ENCODE peak calls at places on chromosomes 12 and 14, in four cellular contexts. J, W, Q and K are unnamed samples.

GRCh38 chr14:50335389-50335788 is 23.3 kb downstream of the DMAC2L start:
- DNase-seq in J (peak), W (peak), Q (peak), K (no peak)

GRCh38 chr12:65765436-65765813 is 58.9 kb upstream of the HMGA2 start:
- DNase-seq in J (no peak), W (no peak), Q (peak), K (no peak)

GRCh38 chr14:65237956-65238355 is 135.6 kb upstream of the MAX start:
- DNase-seq in J (no peak), W (no peak), Q (peak), K (no peak)

GRCh38 chr14:73661872-73662271 is 17.1 kb downstream of the DNAL1 start:
- DNase-seq in J (no peak), W (no peak), Q (no peak), K (no peak)

GRCh38 chr14:73744175-73744867 is 30.1 kb upstream of the PNMA1 start:
- DNase-seq in J (no peak), W (peak), Q (no peak), K (peak)

GRCh38 chr12:112606611-112607366 is 184.8 kb upstream of the RPH3A start:
- DNase-seq in J (no peak), W (no peak), Q (no peak), K (no peak)

GRCh38 chr12:4556730-4557519 is 5.1 kb upstream of the DYRK4 start:
- DNase-seq in J (no peak), W (no peak), Q (no peak), K (no peak)

GRCh38 chr14:31336646-31337045 is 83.7 kb downstream of the HEATR5A start:
- DNase-seq in J (no peak), W (no peak), Q (peak), K (no peak)

GRCh38 chr12:68335462-68335861 is 3.3 kb upstream of the MDM1 start:
- DNase-seq in J (no peak), W (no peak), Q (no peak), K (no peak)

DNA sequence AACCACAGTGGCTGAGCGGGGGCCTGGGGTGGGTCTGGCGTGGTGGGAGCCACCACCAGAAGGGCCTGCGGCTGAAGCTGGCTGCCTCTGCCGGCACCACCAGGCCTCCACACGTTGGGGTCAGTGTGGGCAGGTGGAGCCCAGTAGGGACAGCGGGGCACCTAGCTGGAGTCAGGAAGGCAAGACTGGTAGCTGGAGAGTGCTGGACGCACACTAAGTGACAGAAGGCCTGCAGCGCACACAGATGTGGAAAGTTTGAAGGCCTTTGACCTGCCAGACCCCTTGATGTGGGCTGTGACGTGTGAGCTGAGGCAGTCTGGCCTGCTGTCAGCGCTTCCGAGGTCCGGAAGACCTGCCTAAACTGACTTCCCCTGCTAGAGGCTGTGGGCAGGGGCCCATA is 26.3 kb downstream of the RIN3 start:
- DNase-seq in J (peak), W (no peak), Q (peak), K (peak)
- H3K27ac ChIP-seq in J (peak), W (peak), Q (no peak), K (peak)

DNA sequence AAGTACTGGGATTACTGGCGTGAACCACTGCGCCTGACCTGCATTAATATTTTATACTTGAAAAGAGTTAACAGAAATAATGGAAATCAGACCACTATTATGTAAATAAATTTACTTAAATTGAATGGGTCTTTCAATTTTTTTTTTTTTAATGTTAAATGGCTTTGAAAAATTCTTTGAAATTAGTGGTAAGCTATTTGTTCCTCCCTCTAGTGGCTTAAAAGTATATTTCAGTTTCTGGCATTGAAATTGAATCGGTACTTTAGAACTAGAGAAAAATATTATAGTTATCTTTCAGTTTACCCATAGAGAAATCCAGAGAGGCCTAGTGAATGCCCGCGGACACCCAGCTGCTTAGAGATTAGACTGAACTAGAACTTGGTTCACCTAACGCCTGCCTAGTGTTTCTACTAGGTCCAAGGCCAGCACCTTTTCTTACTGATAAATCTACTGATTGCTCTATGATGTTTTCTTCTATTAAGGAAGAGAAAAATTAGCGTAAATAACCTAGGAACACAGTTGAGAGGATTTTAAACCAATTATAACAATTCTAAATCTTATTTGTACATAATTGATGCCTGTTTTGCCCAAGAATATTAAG is 106.5 kb downstream of the EML1 start:
- DNase-seq in J (no peak), W (no peak), Q (peak), K (no peak)
- TF ChIP-seq CTCF in J (peak), W (peak), Q (peak), K (peak)

DNA sequence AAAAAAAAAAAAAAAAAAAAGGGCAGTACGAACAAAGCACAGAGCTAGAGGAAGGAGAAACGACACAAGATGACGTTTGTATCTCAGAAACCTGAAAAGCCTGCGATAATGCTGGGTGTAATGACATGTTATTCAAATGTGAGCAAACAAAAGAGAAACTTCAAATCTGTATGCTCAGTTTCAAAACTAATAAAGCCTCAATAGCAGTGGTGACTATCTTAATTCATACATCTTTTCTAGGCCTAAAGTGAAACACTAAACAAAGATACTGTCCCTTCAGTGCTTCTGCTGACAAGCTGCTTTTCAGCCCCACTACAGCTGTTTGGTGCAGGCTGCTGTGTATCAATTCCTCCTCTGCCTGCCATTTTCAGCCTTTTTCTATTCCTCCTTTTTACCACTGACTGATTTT is 15.8 kb downstream of the ITPR2 start:
- DNase-seq in J (no peak), W (no peak), Q (no peak), K (no peak)
- H3K27ac ChIP-seq in J (no peak), W (no peak), Q (no peak), K (no peak)

GRCh38 chr12:111209779-111210178 is 159.1 kb downstream of the PHETA1 start:
- DNase-seq in J (no peak), W (no peak), Q (no peak), K (no peak)
- TF ChIP-seq CTCF in J (no peak), W (no peak), Q (no peak), K (no peak)

GRCh38 chr12:16585781-16586180 is 20.2 kb downstream of the LMO3 start:
- DNase-seq in J (no peak), W (no peak), Q (no peak), K (no peak)

GRCh38 chr12:16586350-16587109 is 19.4 kb downstream of the LMO3 start:
- DNase-seq in J (no peak), W (no peak), Q (peak), K (no peak)

GRCh38 chr12:16587110-16587453 is 18.9 kb downstream of the LMO3 start:
- DNase-seq in J (no peak), W (no peak), Q (no peak), K (no peak)

GRCh38 chr12:16581416-16581815 is 24.5 kb downstream of the LMO3 start:
- DNase-seq in J (no peak), W (no peak), Q (no peak), K (no peak)

GRCh38 chr12:16583991-16584745 is 21.8 kb downstream of the LMO3 start:
- DNase-seq in J (no peak), W (no peak), Q (peak), K (no peak)
- H3K27ac ChIP-seq in J (peak), W (peak), Q (no peak), K (no peak)

GRCh38 chr12:6263931-6264330 is 46.6 kb upstream of the PLEKHG6 start:
- DNase-seq in J (no peak), W (no peak), Q (no peak), K (peak)

GRCh38 chr12:6264402-6265037 is 46.0 kb upstream of the PLEKHG6 start:
- DNase-seq in J (no peak), W (peak), Q (no peak), K (peak)

GRCh38 chr12:6265038-6265405 is 45.5 kb upstream of the PLEKHG6 start:
- DNase-seq in J (no peak), W (no peak), Q (no peak), K (no peak)

GRCh38 chr12:6262635-6263034 is 47.8 kb upstream of the PLEKHG6 start:
- DNase-seq in J (no peak), W (no peak), Q (no peak), K (no peak)

GRCh38 chr12:6262211-6262610 is 48.3 kb upstream of the PLEKHG6 start:
- DNase-seq in J (no peak), W (no peak), Q (no peak), K (peak)
- TF ChIP-seq CTCF in J (no peak), W (no peak), Q (no peak), K (no peak)

DNA sequence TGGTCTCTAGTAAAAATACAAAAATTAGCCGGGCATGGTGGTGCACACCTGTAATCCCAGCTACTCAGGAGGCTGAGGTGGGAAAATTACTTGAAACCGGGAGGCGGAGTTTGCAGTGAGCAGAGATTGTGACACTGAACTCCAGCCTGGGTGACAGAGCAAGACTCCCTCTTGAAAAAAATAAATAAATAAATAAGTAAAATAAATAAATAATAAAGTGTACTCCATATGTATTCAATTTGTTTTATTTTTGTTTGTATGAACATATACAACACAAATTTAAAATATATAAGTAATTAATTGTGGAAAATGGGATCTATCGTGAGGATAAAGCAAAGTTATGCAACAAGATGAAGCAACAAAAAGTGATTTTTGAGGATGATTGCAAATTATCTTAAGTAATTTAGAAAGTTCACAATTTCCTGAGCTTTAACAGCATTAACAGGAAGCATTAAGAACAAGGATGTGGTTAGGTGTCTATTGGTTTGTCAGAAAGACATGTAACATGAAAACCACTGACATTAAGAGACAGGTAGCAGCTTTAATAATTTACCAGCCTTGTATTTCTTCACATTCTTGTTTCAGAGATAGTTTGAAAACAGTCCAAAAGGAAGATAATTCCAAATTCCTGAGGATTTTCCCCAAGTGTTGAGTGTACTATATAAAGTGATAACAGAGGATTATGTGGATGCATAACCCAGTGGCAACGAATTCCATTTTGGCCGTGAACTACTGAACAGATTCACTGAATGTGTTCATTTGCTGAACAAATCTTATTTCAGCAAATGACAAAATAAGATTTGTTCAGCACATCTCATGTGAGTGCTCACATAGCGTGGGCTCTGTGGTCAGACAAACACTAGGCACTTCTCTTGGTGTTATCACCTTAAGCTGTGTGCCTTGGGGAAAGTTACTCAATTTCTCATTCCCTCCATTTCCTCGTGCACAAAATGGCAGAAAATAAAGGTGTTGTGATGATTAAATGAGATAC is 68.6 kb upstream of the RESF1 start:
- DNase-seq in J (no peak), W (no peak), Q (peak), K (no peak)
- H3K27ac ChIP-seq in J (no peak), W (peak), Q (no peak), K (peak)